ENCODE peak calls at places on chromosome 12, in ten cellular contexts. G is DMS153; Q is stimulated activated CD4-positive, alpha-beta T cell treated with anti-CD3 and anti-CD28 coated beads, TNF-alpha, amount 100 ng/mL, for 4 hours; P is SJSA1; K is NCI-H446; X is Daoy; M is sciatic nerve; O is LoVo; H is HTR-8/SVneo; L is left ventricle myocardium inferior. Z is an unnamed sample.

GRCh38 chr12:132907216-132907615 is 19.8 kb upstream of the CHFR start:
- DNase-seq in G (no peak), Q (no peak), P (no peak), K (no peak), X (no peak), M (no peak), O (no peak), H (no peak), L (no peak), Z (no peak)

GRCh38 chr12:96211989-96212388 is 17.8 kb downstream of the ELK3 start:
- DNase-seq in G (no peak), Q (no peak), P (no peak), K (no peak), X (no peak), M (no peak), O (no peak), H (no peak), L (no peak), Z (no peak)

GRCh38 chr12:110501378-110501721 is 561 bp downstream of the VPS29 start:
- DNase-seq in G (peak; percentile 28), Q (peak; percentile 2), P (peak; percentile 56), K (peak; percentile 37), X (peak; percentile 67), M (no peak), O (peak; percentile 64), H (no peak), L (no peak), Z (peak; percentile 8)

GRCh38 chr12:115640929-115641328 is 636.6 kb downstream of the MED13L start:
- DNase-seq in G (no peak), Q (no peak), P (no peak), K (no peak), X (no peak), M (no peak), O (no peak), H (no peak), L (no peak), Z (no peak)

GRCh38 chr12:46627686-46628085 is 198.1 kb downstream of the SLC38A4 start:
- DNase-seq in G (no peak), Q (no peak), P (no peak), K (no peak), X (no peak), M (no peak), O (no peak), H (no peak), L (no peak), Z (no peak)

GRCh38 chr12:114700392-114701103 is 16.6 kb upstream of the TBX3 start:
- DNase-seq in G (no peak), Q (no peak), P (no peak), K (no peak), X (no peak), M (no peak), O (no peak), H (no peak), L (no peak), Z (no peak)

GRCh38 chr12:13120431-13120830 is 17.0 kb upstream of the GSG1 start:
- DNase-seq in G (no peak), Q (no peak), P (no peak), K (no peak), X (no peak), M (no peak), O (no peak), H (no peak), L (no peak), Z (no peak)

GRCh38 chr12:59055204-59055839 is 135.0 kb upstream of the LRIG3 start:
- DNase-seq in G (peak; percentile 75), Q (no peak), P (no peak), K (no peak), X (peak; percentile 74), M (no peak), O (peak; percentile 91), H (peak; percentile 52), L (no peak), Z (peak; percentile 56)

GRCh38 chr12:24133385-24133784 is 183.9 kb upstream of the SOX5 start:
- DNase-seq in G (peak; percentile 39), Q (no peak), P (no peak), K (no peak), X (no peak), M (no peak), O (no peak), H (no peak), L (no peak), Z (no peak)

GRCh38 chr12:93618891-93619410 is 46.5 kb downstream of the SOCS2 start:
- DNase-seq in G (no peak), Q (no peak), P (no peak), K (no peak), X (no peak), M (no peak), O (no peak), H (no peak), L (no peak), Z (no peak)

GRCh38 chr12:89451876-89452275 is 72.7 kb downstream of the GALNT4 start:
- DNase-seq in G (no peak), Q (no peak), P (peak; percentile 63), K (no peak), X (peak; percentile 85), M (no peak), O (no peak), H (peak; percentile 46), L (peak; percentile 25), Z (no peak)

GRCh38 chr12:9113296-9113986 is 2.3 kb downstream of the A2M start:
- DNase-seq in G (no peak), Q (no peak), P (no peak), K (no peak), X (no peak), M (no peak), O (no peak), H (no peak), L (no peak), Z (no peak)

GRCh38 chr12:123384318-123384993 is 524 bp downstream of the KMT5A start:
- DNase-seq in G (no peak), Q (no peak), P (no peak), K (no peak), X (peak; percentile 45), M (peak; percentile 65), O (no peak), H (no peak), L (no peak), Z (no peak)

GRCh38 chr12:122293081-122293480 is 26.8 kb upstream of the VPS33A start:
- DNase-seq in G (no peak), Q (no peak), P (no peak), K (no peak), X (no peak), M (no peak), O (no peak), H (no peak), L (no peak), Z (no peak)

GRCh38 chr12:2980630-2981029 is 21.4 kb downstream of the TEAD4 start:
- DNase-seq in G (no peak), Q (no peak), P (no peak), K (no peak), X (peak; percentile 35), M (no peak), O (no peak), H (no peak), L (no peak), Z (no peak)

GRCh38 chr12:91274886-91275285 is 92.3 kb upstream of the DCN start:
- DNase-seq in G (no peak), Q (no peak), P (no peak), K (peak; percentile 79), X (no peak), M (no peak), O (no peak), H (no peak), L (no peak), Z (peak; percentile 32)

GRCh38 chr12:29769162-29769820 is 14.5 kb downstream of the TMTC1 start:
- DNase-seq in G (no peak), Q (no peak), P (no peak), K (peak; percentile 58), X (peak; percentile 13), M (no peak), O (no peak), H (no peak), L (no peak), Z (peak; percentile 81)

GRCh38 chr12:19546027-19546426 is 106.7 kb downstream of the AEBP2 start:
- DNase-seq in G (no peak), Q (no peak), P (no peak), K (peak; percentile 7), X (no peak), M (no peak), O (no peak), H (no peak), L (no peak), Z (peak; percentile 32)

GRCh38 chr12:113135178-113136127 is at the start of gene RASAL1:
- DNase-seq in G (peak; percentile 82), Q (peak; percentile 66), P (no peak), K (peak; percentile 24), X (peak; percentile 76), M (no peak), O (peak; percentile 74), H (peak; percentile 79), L (no peak), Z (no peak)

GRCh38 chr12:32134144-32134888 is 27.7 kb downstream of the BICD1 start:
- DNase-seq in G (no peak), Q (no peak), P (no peak), K (peak; percentile 52), X (peak; percentile 72), M (no peak), O (peak; percentile 32), H (no peak), L (no peak), Z (no peak)

GRCh38 chr12:104672096-104672445 is 215.3 kb downstream of the CHST11 start:
- DNase-seq in G (no peak), Q (no peak), P (no peak), K (no peak), X (no peak), M (no peak), O (no peak), H (no peak), L (no peak), Z (no peak)

GRCh38 chr12:51970904-51971646 is 19.6 kb downstream of the ACVR1B start:
- DNase-seq in G (no peak), Q (no peak), P (peak; percentile 54), K (no peak), X (peak; percentile 74), M (no peak), O (no peak), H (peak; percentile 45), L (no peak), Z (no peak)

GRCh38 chr12:64568313-64568712 is 42.0 kb upstream of the RASSF3 start:
- DNase-seq in G (peak; percentile 11), Q (no peak), P (no peak), K (no peak), X (no peak), M (no peak), O (no peak), H (no peak), L (no peak), Z (no peak)

GRCh38 chr12:127680516-127680915 is 586.5 kb upstream of the TMEM132C start:
- DNase-seq in G (no peak), Q (no peak), P (no peak), K (no peak), X (no peak), M (no peak), O (no peak), H (no peak), L (no peak), Z (no peak)

GRCh38 chr12:56346663-56347062 is 8.0 kb downstream of the IL23A start:
- DNase-seq in G (no peak), Q (no peak), P (no peak), K (no peak), X (no peak), M (no peak), O (no peak), H (no peak), L (no peak), Z (no peak)

GRCh38 chr12:77299001-77299400 is 233.6 kb upstream of the E2F7 start:
- DNase-seq in G (no peak), Q (no peak), P (no peak), K (no peak), X (no peak), M (no peak), O (no peak), H (no peak), L (no peak), Z (peak; percentile 51)

GRCh38 chr12:86712425-86712843 is 456.2 kb upstream of the MGAT4C start:
- DNase-seq in G (peak; percentile 21), Q (no peak), P (peak; percentile 45), K (peak; percentile 10), X (peak; percentile 91), M (no peak), O (peak; percentile 67), H (peak; percentile 65), L (no peak), Z (peak; percentile 96)

GRCh38 chr12:4526923-4527546 is 11.7 kb upstream of the RAD51AP1 start:
- DNase-seq in G (no peak), Q (no peak), P (no peak), K (no peak), X (no peak), M (no peak), O (peak; percentile 55), H (peak; percentile 19), L (no peak), Z (no peak)

Z was measured in fibroblast of the conjunctiva.